ENCODE peak calls at places on chromosomes 6 and 20, in eight cellular contexts. One of them, this sample, is unnamed.

GRCh38 chr6:116251568-116252384 is 2.1 kb downstream of the TSPYL4 start:
- DNase-seq in astrocyte of the cerebellum: peak
- DNase-seq in coronary artery: no peak
- DNase-seq in activated CD8-positive, alpha-beta T cell treated with anti-CD3 and anti-CD28 coated beads for 36 hours: no peak
- DNase-seq in GM12865: no peak
- DNase-seq in heart right ventricle: no peak
- DNase-seq in uterus: no peak
- DNase-seq in lower lobe of right lung: no peak
- DNase-seq in this sample: no peak

GRCh38 chr6:81995548-81996289 is 243.2 kb upstream of the TENT5A start:
- DNase-seq in astrocyte of the cerebellum: no peak
- DNase-seq in coronary artery: no peak
- DNase-seq in activated CD8-positive, alpha-beta T cell treated with anti-CD3 and anti-CD28 coated beads for 36 hours: no peak
- DNase-seq in GM12865: no peak
- DNase-seq in heart right ventricle: no peak
- DNase-seq in uterus: no peak
- DNase-seq in lower lobe of right lung: no peak
- DNase-seq in this sample: no peak

GRCh38 chr6:46490425-46491200 is 636 bp downstream of the RCAN2 start:
- DNase-seq in astrocyte of the cerebellum: no peak
- DNase-seq in coronary artery: no peak
- DNase-seq in activated CD8-positive, alpha-beta T cell treated with anti-CD3 and anti-CD28 coated beads for 36 hours: no peak
- DNase-seq in GM12865: no peak
- DNase-seq in heart right ventricle: peak
- DNase-seq in uterus: peak
- DNase-seq in lower lobe of right lung: no peak
- DNase-seq in this sample: peak

GRCh38 chr6:83875843-83876242 is 16.4 kb downstream of the CYB5R4 start:
- DNase-seq in astrocyte of the cerebellum: no peak
- DNase-seq in coronary artery: no peak
- DNase-seq in activated CD8-positive, alpha-beta T cell treated with anti-CD3 and anti-CD28 coated beads for 36 hours: no peak
- DNase-seq in GM12865: no peak
- DNase-seq in heart right ventricle: no peak
- DNase-seq in uterus: no peak
- DNase-seq in lower lobe of right lung: no peak
- DNase-seq in this sample: no peak

GRCh38 chr6:13421425-13422057 is 65.9 kb downstream of the GFOD1 start:
- DNase-seq in astrocyte of the cerebellum: no peak
- DNase-seq in coronary artery: no peak
- DNase-seq in activated CD8-positive, alpha-beta T cell treated with anti-CD3 and anti-CD28 coated beads for 36 hours: no peak
- DNase-seq in GM12865: no peak
- DNase-seq in heart right ventricle: no peak
- DNase-seq in uterus: no peak
- DNase-seq in lower lobe of right lung: no peak
- DNase-seq in this sample: no peak

GRCh38 chr6:5357486-5357885 is 96.2 kb downstream of the FARS2 start:
- DNase-seq in astrocyte of the cerebellum: no peak
- DNase-seq in coronary artery: no peak
- DNase-seq in activated CD8-positive, alpha-beta T cell treated with anti-CD3 and anti-CD28 coated beads for 36 hours: no peak
- DNase-seq in GM12865: no peak
- DNase-seq in heart right ventricle: no peak
- DNase-seq in uterus: no peak
- DNase-seq in lower lobe of right lung: no peak
- DNase-seq in this sample: no peak

GRCh38 chr6:4133941-4134838 is 1.2 kb downstream of the ECI2 start:
- DNase-seq in astrocyte of the cerebellum: no peak
- DNase-seq in coronary artery: no peak
- DNase-seq in activated CD8-positive, alpha-beta T cell treated with anti-CD3 and anti-CD28 coated beads for 36 hours: peak
- DNase-seq in GM12865: peak
- DNase-seq in heart right ventricle: peak
- DNase-seq in uterus: peak
- DNase-seq in lower lobe of right lung: peak
- DNase-seq in this sample: no peak

GRCh38 chr6:121596441-121596840 is 161.0 kb downstream of the GJA1 start:
- DNase-seq in astrocyte of the cerebellum: peak
- DNase-seq in coronary artery: no peak
- DNase-seq in activated CD8-positive, alpha-beta T cell treated with anti-CD3 and anti-CD28 coated beads for 36 hours: no peak
- DNase-seq in GM12865: no peak
- DNase-seq in heart right ventricle: no peak
- DNase-seq in uterus: no peak
- DNase-seq in lower lobe of right lung: no peak
- DNase-seq in this sample: no peak

GRCh38 chr20:25222461-25223178 is 25.3 kb upstream of the PYGB start:
- DNase-seq in astrocyte of the cerebellum: no peak
- DNase-seq in coronary artery: no peak
- DNase-seq in activated CD8-positive, alpha-beta T cell treated with anti-CD3 and anti-CD28 coated beads for 36 hours: no peak
- DNase-seq in GM12865: no peak
- DNase-seq in heart right ventricle: no peak
- DNase-seq in uterus: peak
- DNase-seq in lower lobe of right lung: no peak
- DNase-seq in this sample: no peak

GRCh38 chr6:63685453-63686379 is 50.1 kb downstream of the PHF3 start:
- DNase-seq in astrocyte of the cerebellum: no peak
- DNase-seq in coronary artery: no peak
- DNase-seq in activated CD8-positive, alpha-beta T cell treated with anti-CD3 and anti-CD28 coated beads for 36 hours: no peak
- DNase-seq in GM12865: peak
- DNase-seq in heart right ventricle: no peak
- DNase-seq in uterus: no peak
- DNase-seq in lower lobe of right lung: no peak
- DNase-seq in this sample: peak

GRCh38 chr20:58891076-58891685 is 38.7 kb downstream of the GNAS start:
- DNase-seq in astrocyte of the cerebellum: no peak
- DNase-seq in coronary artery: no peak
- DNase-seq in activated CD8-positive, alpha-beta T cell treated with anti-CD3 and anti-CD28 coated beads for 36 hours: peak
- DNase-seq in GM12865: peak
- DNase-seq in heart right ventricle: peak
- DNase-seq in uterus: peak
- DNase-seq in lower lobe of right lung: peak
- DNase-seq in this sample: peak

GRCh38 chr6:169825558-169826225 is 74.3 kb downstream of the ERMARD start:
- DNase-seq in astrocyte of the cerebellum: no peak
- DNase-seq in coronary artery: peak
- DNase-seq in activated CD8-positive, alpha-beta T cell treated with anti-CD3 and anti-CD28 coated beads for 36 hours: no peak
- DNase-seq in GM12865: no peak
- DNase-seq in heart right ventricle: no peak
- DNase-seq in uterus: no peak
- DNase-seq in lower lobe of right lung: no peak
- DNase-seq in this sample: no peak

GRCh38 chr20:57947421-57948176 is 237.8 kb upstream of the PMEPA1 start:
- DNase-seq in astrocyte of the cerebellum: peak
- DNase-seq in coronary artery: no peak
- DNase-seq in activated CD8-positive, alpha-beta T cell treated with anti-CD3 and anti-CD28 coated beads for 36 hours: no peak
- DNase-seq in GM12865: no peak
- DNase-seq in heart right ventricle: peak
- DNase-seq in uterus: no peak
- DNase-seq in lower lobe of right lung: no peak
- DNase-seq in this sample: no peak

GRCh38 chr6:151136141-151136755 is 103.5 kb upstream of the AKAP12 start:
- DNase-seq in astrocyte of the cerebellum: no peak
- DNase-seq in coronary artery: no peak
- DNase-seq in activated CD8-positive, alpha-beta T cell treated with anti-CD3 and anti-CD28 coated beads for 36 hours: no peak
- DNase-seq in GM12865: no peak
- DNase-seq in heart right ventricle: no peak
- DNase-seq in uterus: peak
- DNase-seq in lower lobe of right lung: no peak
- DNase-seq in this sample: no peak

GRCh38 chr6:113482771-113483170 is 374.4 kb upstream of the MARCKS start:
- DNase-seq in astrocyte of the cerebellum: no peak
- DNase-seq in coronary artery: no peak
- DNase-seq in activated CD8-positive, alpha-beta T cell treated with anti-CD3 and anti-CD28 coated beads for 36 hours: no peak
- DNase-seq in GM12865: no peak
- DNase-seq in heart right ventricle: no peak
- DNase-seq in uterus: no peak
- DNase-seq in lower lobe of right lung: no peak
- DNase-seq in this sample: peak

GRCh38 chr6:165119231-165120020 is 190.0 kb downstream of the C6orf118 start:
- DNase-seq in astrocyte of the cerebellum: no peak
- DNase-seq in coronary artery: no peak
- DNase-seq in activated CD8-positive, alpha-beta T cell treated with anti-CD3 and anti-CD28 coated beads for 36 hours: no peak
- DNase-seq in GM12865: no peak
- DNase-seq in heart right ventricle: no peak
- DNase-seq in uterus: no peak
- DNase-seq in lower lobe of right lung: no peak
- DNase-seq in this sample: no peak

GRCh38 chr20:16189371-16189770 is 383.9 kb downstream of the KIF16B start:
- DNase-seq in astrocyte of the cerebellum: no peak
- DNase-seq in coronary artery: no peak
- DNase-seq in activated CD8-positive, alpha-beta T cell treated with anti-CD3 and anti-CD28 coated beads for 36 hours: no peak
- DNase-seq in GM12865: no peak
- DNase-seq in heart right ventricle: no peak
- DNase-seq in uterus: no peak
- DNase-seq in lower lobe of right lung: no peak
- DNase-seq in this sample: no peak

GRCh38 chr20:25496968-25497401 is 88.3 kb downstream of the NINL start:
- DNase-seq in astrocyte of the cerebellum: no peak
- DNase-seq in coronary artery: no peak
- DNase-seq in activated CD8-positive, alpha-beta T cell treated with anti-CD3 and anti-CD28 coated beads for 36 hours: no peak
- DNase-seq in GM12865: no peak
- DNase-seq in heart right ventricle: no peak
- DNase-seq in uterus: no peak
- DNase-seq in lower lobe of right lung: no peak
- DNase-seq in this sample: no peak

GRCh38 chr6:113122060-113122459 is 735.1 kb upstream of the MARCKS start:
- DNase-seq in astrocyte of the cerebellum: peak
- DNase-seq in coronary artery: no peak
- DNase-seq in activated CD8-positive, alpha-beta T cell treated with anti-CD3 and anti-CD28 coated beads for 36 hours: no peak
- DNase-seq in GM12865: no peak
- DNase-seq in heart right ventricle: no peak
- DNase-seq in uterus: no peak
- DNase-seq in lower lobe of right lung: no peak
- DNase-seq in this sample: no peak

GRCh38 chr6:148385379-148385778 is 42.7 kb downstream of the SASH1 start:
- DNase-seq in astrocyte of the cerebellum: no peak
- DNase-seq in coronary artery: no peak
- DNase-seq in activated CD8-positive, alpha-beta T cell treated with anti-CD3 and anti-CD28 coated beads for 36 hours: no peak
- DNase-seq in GM12865: no peak
- DNase-seq in heart right ventricle: no peak
- DNase-seq in uterus: no peak
- DNase-seq in lower lobe of right lung: no peak
- DNase-seq in this sample: no peak
- TF ChIP-seq CTCF in astrocyte of the cerebellum: no peak
- TF ChIP-seq CTCF in coronary artery: no peak
- TF ChIP-seq CTCF in activated CD8-positive, alpha-beta T cell treated with anti-CD3 and anti-CD28 coated beads for 36 hours: no peak
- TF ChIP-seq CTCF in GM12865: no peak
- TF ChIP-seq CTCF in heart right ventricle: no peak
- TF ChIP-seq CTCF in uterus: no peak
- TF ChIP-seq CTCF in lower lobe of right lung: no peak
- TF ChIP-seq CTCF in this sample: no peak

GRCh38 chr20:2768632-2769015 is 31.8 kb downstream of the CPXM1 start:
- DNase-seq in astrocyte of the cerebellum: no peak
- DNase-seq in coronary artery: no peak
- DNase-seq in activated CD8-positive, alpha-beta T cell treated with anti-CD3 and anti-CD28 coated beads for 36 hours: no peak
- DNase-seq in GM12865: no peak
- DNase-seq in heart right ventricle: no peak
- DNase-seq in uterus: no peak
- DNase-seq in lower lobe of right lung: no peak
- DNase-seq in this sample: no peak

GRCh38 chr20:2767768-2768631 is 32.4 kb downstream of the CPXM1 start:
- DNase-seq in astrocyte of the cerebellum: peak
- DNase-seq in coronary artery: no peak
- DNase-seq in activated CD8-positive, alpha-beta T cell treated with anti-CD3 and anti-CD28 coated beads for 36 hours: no peak
- DNase-seq in GM12865: no peak
- DNase-seq in heart right ventricle: peak
- DNase-seq in uterus: no peak
- DNase-seq in lower lobe of right lung: peak
- DNase-seq in this sample: peak

GRCh38 chr20:2775139-2775538 is 25.3 kb downstream of the CPXM1 start:
- DNase-seq in astrocyte of the cerebellum: no peak
- DNase-seq in coronary artery: no peak
- DNase-seq in activated CD8-positive, alpha-beta T cell treated with anti-CD3 and anti-CD28 coated beads for 36 hours: no peak
- DNase-seq in GM12865: no peak
- DNase-seq in heart right ventricle: no peak
- DNase-seq in uterus: no peak
- DNase-seq in lower lobe of right lung: no peak
- DNase-seq in this sample: no peak

GRCh38 chr20:2773812-2774211 is 26.6 kb downstream of the CPXM1 start:
- DNase-seq in astrocyte of the cerebellum: no peak
- DNase-seq in coronary artery: no peak
- DNase-seq in activated CD8-positive, alpha-beta T cell treated with anti-CD3 and anti-CD28 coated beads for 36 hours: no peak
- DNase-seq in GM12865: no peak
- DNase-seq in heart right ventricle: no peak
- DNase-seq in uterus: no peak
- DNase-seq in lower lobe of right lung: no peak
- DNase-seq in this sample: no peak

GRCh38 chr20:2771631-2772080 is 28.8 kb downstream of the CPXM1 start:
- DNase-seq in astrocyte of the cerebellum: no peak
- DNase-seq in coronary artery: no peak
- DNase-seq in activated CD8-positive, alpha-beta T cell treated with anti-CD3 and anti-CD28 coated beads for 36 hours: no peak
- DNase-seq in GM12865: peak
- DNase-seq in heart right ventricle: no peak
- DNase-seq in uterus: no peak
- DNase-seq in lower lobe of right lung: no peak
- DNase-seq in this sample: peak
- TF ChIP-seq CTCF in astrocyte of the cerebellum: no peak
- TF ChIP-seq CTCF in coronary artery: no peak
- TF ChIP-seq CTCF in activated CD8-positive, alpha-beta T cell treated with anti-CD3 and anti-CD28 coated beads for 36 hours: no peak
- TF ChIP-seq CTCF in GM12865: no peak
- TF ChIP-seq CTCF in heart right ventricle: no peak
- TF ChIP-seq CTCF in uterus: no peak
- TF ChIP-seq CTCF in lower lobe of right lung: no peak
- TF ChIP-seq CTCF in this sample: no peak

GRCh38 chr20:19975436-19975799 is 41.7 kb upstream of the NAA20 start:
- DNase-seq in astrocyte of the cerebellum: no peak
- DNase-seq in coronary artery: no peak
- DNase-seq in activated CD8-positive, alpha-beta T cell treated with anti-CD3 and anti-CD28 coated beads for 36 hours: no peak
- DNase-seq in GM12865: no peak
- DNase-seq in heart right ventricle: peak
- DNase-seq in uterus: no peak
- DNase-seq in lower lobe of right lung: peak
- DNase-seq in this sample: no peak

GRCh38 chr20:19974621-19975435 is 42.3 kb upstream of the NAA20 start:
- DNase-seq in astrocyte of the cerebellum: peak
- DNase-seq in coronary artery: peak
- DNase-seq in activated CD8-positive, alpha-beta T cell treated with anti-CD3 and anti-CD28 coated beads for 36 hours: no peak
- DNase-seq in GM12865: no peak
- DNase-seq in heart right ventricle: peak
- DNase-seq in uterus: peak
- DNase-seq in lower lobe of right lung: peak
- DNase-seq in this sample: no peak

GRCh38 chr20:19977373-19977770 is 39.8 kb upstream of the NAA20 start:
- DNase-seq in astrocyte of the cerebellum: no peak
- DNase-seq in coronary artery: no peak
- DNase-seq in activated CD8-positive, alpha-beta T cell treated with anti-CD3 and anti-CD28 coated beads for 36 hours: no peak
- DNase-seq in GM12865: no peak
- DNase-seq in heart right ventricle: no peak
- DNase-seq in uterus: no peak
- DNase-seq in lower lobe of right lung: no peak
- DNase-seq in this sample: no peak

GRCh38 chr20:19976595-19977372 is 40.4 kb upstream of the NAA20 start:
- DNase-seq in astrocyte of the cerebellum: peak
- DNase-seq in coronary artery: no peak
- DNase-seq in activated CD8-positive, alpha-beta T cell treated with anti-CD3 and anti-CD28 coated beads for 36 hours: no peak
- DNase-seq in GM12865: no peak
- DNase-seq in heart right ventricle: peak
- DNase-seq in uterus: peak
- DNase-seq in lower lobe of right lung: peak
- DNase-seq in this sample: no peak

GRCh38 chr20:19975901-19976300 is 41.3 kb upstream of the NAA20 start:
- DNase-seq in astrocyte of the cerebellum: no peak
- DNase-seq in coronary artery: no peak
- DNase-seq in activated CD8-positive, alpha-beta T cell treated with anti-CD3 and anti-CD28 coated beads for 36 hours: no peak
- DNase-seq in GM12865: no peak
- DNase-seq in heart right ventricle: no peak
- DNase-seq in uterus: no peak
- DNase-seq in lower lobe of right lung: no peak
- DNase-seq in this sample: no peak
- TF ChIP-seq CTCF in astrocyte of the cerebellum: no peak
- TF ChIP-seq CTCF in coronary artery: no peak
- TF ChIP-seq CTCF in activated CD8-positive, alpha-beta T cell treated with anti-CD3 and anti-CD28 coated beads for 36 hours: no peak
- TF ChIP-seq CTCF in GM12865: no peak
- TF ChIP-seq CTCF in heart right ventricle: no peak
- TF ChIP-seq CTCF in uterus: no peak
- TF ChIP-seq CTCF in lower lobe of right lung: no peak
- TF ChIP-seq CTCF in this sample: no peak

GRCh38 chr6:32967151-32968091 is 973 bp upstream of the BRD2 start:
- DNase-seq in astrocyte of the cerebellum: no peak
- DNase-seq in coronary artery: no peak
- DNase-seq in activated CD8-positive, alpha-beta T cell treated with anti-CD3 and anti-CD28 coated beads for 36 hours: peak
- DNase-seq in GM12865: peak
- DNase-seq in heart right ventricle: peak
- DNase-seq in uterus: no peak
- DNase-seq in lower lobe of right lung: no peak
- DNase-seq in this sample: no peak
- TF ChIP-seq CTCF in astrocyte of the cerebellum: peak
- TF ChIP-seq CTCF in coronary artery: no peak
- TF ChIP-seq CTCF in activated CD8-positive, alpha-beta T cell treated with anti-CD3 and anti-CD28 coated beads for 36 hours: peak
- TF ChIP-seq CTCF in GM12865: peak
- TF ChIP-seq CTCF in heart right ventricle: peak
- TF ChIP-seq CTCF in uterus: peak
- TF ChIP-seq CTCF in lower lobe of right lung: peak
- TF ChIP-seq CTCF in this sample: peak